ENCODE peak calls at places on chromosomes 6 and 20, in ten cellular contexts. M, A, L, S, C, J, H, V, Y and I are unnamed samples. For H3K36me3 and H3K27me3, the result is how much of the 10 kb centered on the place peaks cover.

GRCh38 chr6:7975764-7976146 is 65.2 kb upstream of the TXNDC5 start:
- DNase-seq in M (no peak), A (no peak), L (no peak), S (no peak), C (no peak), J (no peak), H (no peak), V (no peak), Y (no peak), I (no peak)

GRCh38 chr6:280775-281468 is 11.4 kb upstream of the DUSP22 start:
- DNase-seq in M (no peak), A (no peak), L (no peak), S (no peak), C (no peak), J (no peak), H (no peak), V (no peak), Y (no peak), I (no peak)

GRCh38 chr6:100296810-100297544 is 167.7 kb downstream of the SIM1 start:
- DNase-seq in M (no peak), A (no peak), L (peak), S (no peak), C (no peak), J (no peak), H (no peak), V (no peak), Y (no peak), I (peak)

GRCh38 chr6:34238507-34239239 is 2.0 kb downstream of the HMGA1 start:
- DNase-seq in M (no peak), A (no peak), L (no peak), S (no peak), C (no peak), J (no peak), H (no peak), V (no peak), Y (no peak), I (no peak)

GRCh38 chr6:41548098-41548840 is 2.1 kb downstream of the FOXP4 start:
- DNase-seq in M (no peak), A (no peak), L (no peak), S (peak), C (peak), J (no peak), H (peak), V (no peak), Y (no peak), I (no peak)

GRCh38 chr6:24321538-24322162 is 36.2 kb downstream of the DCDC2 start:
- DNase-seq in M (no peak), A (no peak), L (peak), S (no peak), C (no peak), J (no peak), H (no peak), V (no peak), Y (no peak), I (no peak)

GRCh38 chr6:84508334-84508733 is 256.1 kb downstream of the TBX18 start:
- DNase-seq in M (no peak), A (no peak), L (peak), S (no peak), C (no peak), J (no peak), H (no peak), V (no peak), Y (no peak), I (no peak)

GRCh38 chr6:155483858-155484257 is 28.2 kb upstream of the NOX3 start:
- DNase-seq in M (no peak), A (no peak), L (no peak), S (no peak), C (no peak), J (no peak), H (no peak), V (no peak), Y (no peak), I (peak)

GRCh38 chr6:62775427-62776022 is 435.7 kb upstream of the FKBP1C start:
- DNase-seq in M (no peak), A (no peak), L (no peak), S (no peak), C (no peak), J (no peak), H (no peak), V (no peak), Y (peak), I (no peak)

GRCh38 chr6:75611702-75612375 is 10.2 kb downstream of the SENP6 start:
- DNase-seq in M (no peak), A (no peak), L (no peak), S (no peak), C (peak), J (no peak), H (no peak), V (no peak), Y (peak), I (no peak)

GRCh38 chr6:26216886-26217713 is 129.9 kb downstream of the HFE start:
- DNase-seq in M (peak), A (no peak), L (peak), S (no peak), C (peak), J (peak), H (peak), V (peak), Y (peak), I (no peak)

GRCh38 chr20:21315138-21315537 is 12.0 kb downstream of the XRN2 start:
- DNase-seq in M (no peak), A (no peak), L (peak), S (no peak), C (no peak), J (no peak), H (no peak), V (no peak), Y (peak), I (no peak)

GRCh38 chr6:150528648-150529285 is 70.9 kb upstream of the PLEKHG1 start:
- DNase-seq in M (peak), A (no peak), L (peak), S (no peak), C (no peak), J (no peak), H (no peak), V (no peak), Y (no peak), I (peak)

GRCh38 chr6:129946439-129947140 is 71.8 kb upstream of the L3MBTL3 start:
- DNase-seq in M (no peak), A (no peak), L (no peak), S (no peak), C (no peak), J (no peak), H (no peak), V (no peak), Y (no peak), I (no peak)

GRCh38 chr6:39824030-39824926 is 32.1 kb downstream of the DAAM2 start:
- DNase-seq in M (no peak), A (no peak), L (no peak), S (no peak), C (no peak), J (peak), H (no peak), V (no peak), Y (no peak), I (no peak)

GRCh38 chr20:14093652-14094051 is 98.3 kb downstream of the MACROD2 start:
- DNase-seq in M (no peak), A (no peak), L (no peak), S (no peak), C (no peak), J (no peak), H (no peak), V (no peak), Y (no peak), I (no peak)

GRCh38 chr6:90413867-90414266 is 117.2 kb upstream of the BACH2 start:
- DNase-seq in M (peak), A (no peak), L (no peak), S (no peak), C (peak), J (no peak), H (peak), V (no peak), Y (peak), I (no peak)

GRCh38 chr20:9789136-9789535 is 49.7 kb downstream of the PAK5 start:
- DNase-seq in M (no peak), A (no peak), L (no peak), S (no peak), C (no peak), J (no peak), H (no peak), V (no peak), Y (no peak), I (no peak)

GRCh38 chr6:2999005-2999620 is 581 bp upstream of the NQO2 start:
- DNase-seq in M (no peak), A (no peak), L (peak), S (no peak), C (no peak), J (no peak), H (peak), V (peak), Y (no peak), I (no peak)

GRCh38 chr6:148771212-148771601 is 24.4 kb downstream of the UST start:
- DNase-seq in M (no peak), A (no peak), L (no peak), S (no peak), C (no peak), J (no peak), H (no peak), V (no peak), Y (no peak), I (no peak)

GRCh38 chr6:170086639-170087420 is 204.0 kb downstream of the DLL1 start:
- DNase-seq in M (peak), A (no peak), L (no peak), S (peak), C (peak), J (peak), H (no peak), V (no peak), Y (no peak), I (no peak)

GRCh38 chr20:63751471-63752271 is 12.1 kb downstream of the SLC2A4RG start:
- DNase-seq in M (peak), A (no peak), L (no peak), S (peak), C (no peak), J (no peak), H (peak), V (no peak), Y (no peak), I (no peak)

GRCh38 chr20:19120569-19120968 is 91.9 kb upstream of the SLC24A3 start:
- DNase-seq in M (no peak), A (no peak), L (no peak), S (no peak), C (no peak), J (no peak), H (no peak), V (no peak), Y (no peak), I (no peak)

DNA sequence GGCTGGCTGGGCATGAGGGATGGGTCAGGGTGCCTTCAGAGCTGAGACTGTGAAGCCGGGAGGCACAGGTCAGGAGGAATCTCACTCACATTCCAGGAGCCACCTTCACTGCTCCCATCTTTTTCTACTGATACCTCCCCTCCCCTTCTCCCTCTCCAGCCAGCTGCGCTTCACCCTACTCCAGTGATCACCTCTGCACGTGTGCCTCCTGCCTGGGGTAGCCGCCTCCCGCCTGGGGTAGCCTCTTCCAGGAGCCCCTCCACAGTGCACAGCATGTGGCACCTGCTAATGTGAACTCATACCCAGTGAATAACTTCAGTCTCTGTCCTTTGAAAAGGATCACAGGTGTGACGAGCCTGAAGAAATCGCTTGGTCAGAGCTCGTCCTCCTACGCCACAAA is 232.6 kb downstream of the TMEM242 start:
- DNase-seq in M (no peak), A (no peak), L (no peak), S (no peak), C (no peak), J (no peak), H (no peak), V (no peak), Y (no peak), I (no peak)
- H3K4me3 ChIP-seq in M (no peak), A (no peak), L (no peak), S (no peak), C (no peak), J (no peak), H (no peak), V (no peak), Y (no peak), I (no peak)

GRCh38 chr20:43946659-43947315 is 32.1 kb downstream of the TOX2 start:
- DNase-seq in M (no peak), A (no peak), L (no peak), S (no peak), C (no peak), J (no peak), H (no peak), V (no peak), Y (no peak), I (no peak)

GRCh38 chr20:43944653-43945235 is 30.1 kb downstream of the TOX2 start:
- DNase-seq in M (no peak), A (no peak), L (no peak), S (no peak), C (no peak), J (no peak), H (no peak), V (no peak), Y (no peak), I (no peak)

GRCh38 chr20:43946206-43946491 is 31.5 kb downstream of the TOX2 start:
- DNase-seq in M (no peak), A (no peak), L (no peak), S (no peak), C (no peak), J (no peak), H (no peak), V (no peak), Y (no peak), I (no peak)

GRCh38 chr20:43947316-43947710 is 32.7 kb downstream of the TOX2 start:
- DNase-seq in M (no peak), A (no peak), L (no peak), S (no peak), C (no peak), J (no peak), H (no peak), V (no peak), Y (no peak), I (no peak)

GRCh38 chr20:43945391-43946205 is 30.9 kb downstream of the TOX2 start:
- DNase-seq in M (no peak), A (no peak), L (no peak), S (no peak), C (no peak), J (no peak), H (no peak), V (no peak), Y (no peak), I (no peak)
- H3K36me3 ChIP-seq in M (under half), A (under half), L (under half), S (under half), C (under half), J (under half), H (under half), V (under half), Y (under half), I (under half)

GRCh38 chr20:62711703-62712101 is 3.1 kb downstream of the NTSR1 start:
- DNase-seq in M (no peak), A (no peak), L (no peak), S (peak), C (no peak), J (no peak), H (no peak), V (no peak), Y (no peak), I (no peak)

GRCh38 chr20:62714799-62715198 is 6.2 kb downstream of the NTSR1 start:
- DNase-seq in M (no peak), A (no peak), L (no peak), S (no peak), C (no peak), J (no peak), H (no peak), V (no peak), Y (no peak), I (no peak)

GRCh38 chr20:62714006-62714405 is 5.4 kb downstream of the NTSR1 start:
- DNase-seq in M (no peak), A (no peak), L (no peak), S (peak), C (no peak), J (no peak), H (no peak), V (no peak), Y (no peak), I (no peak)

GRCh38 chr20:62710886-62711702 is 2.5 kb downstream of the NTSR1 start:
- DNase-seq in M (no peak), A (no peak), L (no peak), S (peak), C (no peak), J (no peak), H (no peak), V (no peak), Y (no peak), I (no peak)

GRCh38 chr20:62712606-62713005 is 4.0 kb downstream of the NTSR1 start:
- DNase-seq in M (no peak), A (no peak), L (no peak), S (peak), C (no peak), J (no peak), H (no peak), V (no peak), Y (no peak), I (no peak)
- H3K27me3 ChIP-seq in M (under half), A (under half), L (under half), S (under half), C (under half), J (under half), H (under half), V (under half), Y (under half), I (under half)

GRCh38 chr6:5866547-5867051 is 140.1 kb downstream of the NRN1 start:
- DNase-seq in M (no peak), A (no peak), L (peak), S (no peak), C (no peak), J (no peak), H (no peak), V (no peak), Y (peak), I (peak)
- H3K4me3 ChIP-seq in M (no peak), A (no peak), L (peak), S (peak), C (peak), J (peak), H (peak), V (peak), Y (peak), I (peak)

DNA sequence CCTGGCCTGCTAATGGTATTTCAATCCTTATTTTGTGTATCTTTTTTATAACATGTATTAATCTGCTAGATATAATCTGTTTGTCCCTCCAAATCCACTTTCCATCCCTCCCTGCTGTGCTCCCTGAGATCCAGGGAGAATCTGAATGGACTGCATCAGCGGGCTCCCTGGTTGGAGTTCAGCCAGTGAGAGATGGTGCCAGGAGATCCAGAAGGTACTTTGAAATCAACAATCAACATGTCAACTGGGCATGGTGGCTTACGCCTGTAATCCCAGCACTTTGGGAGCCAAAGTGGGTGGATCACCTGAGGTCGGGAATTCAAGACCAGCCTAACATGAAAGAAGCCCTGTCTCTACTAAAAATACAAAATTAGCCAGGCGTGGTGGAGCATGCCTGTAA is 4.4 kb downstream of the ATF6B start:
- DNase-seq in M (no peak), A (no peak), L (no peak), S (no peak), C (no peak), J (no peak), H (no peak), V (no peak), Y (no peak), I (no peak)
- H3K36me3 ChIP-seq in M (under half), A (under half), L (under half), S (under half), C (under half), J (under half), H (under half), V (half or more), Y (half or more), I (under half)